ENCODE peak calls at places on chromosome 18, in ten cellular contexts. A is heart left ventricle, J is ovary, Y is body of pancreas, C is HCT116, B is stomach, W is esophagus squamous epithelium, M is uterus, L is IMR-90, F is suprapubic skin. T is an unnamed sample.

GRCh38 chr18:26448714-26449159 is 99.6 kb downstream of the KCTD1 start:
- DNase-seq in A (no peak), J (no peak), Y (no peak), C (no peak), B (no peak), W (no peak), M (no peak), L (no peak), F (no peak), T (no peak)

GRCh38 chr18:48827321-48828200 is 123.2 kb downstream of the SMAD7 start:
- DNase-seq in A (no peak), J (peak), Y (no peak), C (no peak), B (peak), W (no peak), M (peak), L (peak), F (no peak), T (peak)

GRCh38 chr18:24054130-24054529 is 39.6 kb downstream of the TTC39C start:
- DNase-seq in A (no peak), J (no peak), Y (no peak), C (no peak), B (no peak), W (no peak), M (no peak), L (peak), F (no peak), T (no peak)

GRCh38 chr18:56650056-56650455 is 1.1 kb upstream of the WDR7 start:
- DNase-seq in A (no peak), J (no peak), Y (no peak), C (no peak), B (no peak), W (no peak), M (no peak), L (peak), F (no peak), T (no peak)

GRCh38 chr18:41436772-41437171 is 518.3 kb upstream of the PIK3C3 start:
- DNase-seq in A (no peak), J (no peak), Y (no peak), C (no peak), B (no peak), W (no peak), M (no peak), L (no peak), F (no peak), T (no peak)

GRCh38 chr18:54961868-54962267 is 2.6 kb upstream of the CCDC68 start:
- DNase-seq in A (no peak), J (no peak), Y (no peak), C (no peak), B (no peak), W (no peak), M (no peak), L (no peak), F (no peak), T (no peak)

GRCh38 chr18:32308493-32309120 is 118.8 kb downstream of the MEP1B start:
- DNase-seq in A (no peak), J (no peak), Y (no peak), C (peak), B (no peak), W (no peak), M (peak), L (peak), F (no peak), T (no peak)

GRCh38 chr18:61448316-61448715 is 115.1 kb downstream of the CDH20 start:
- DNase-seq in A (no peak), J (no peak), Y (no peak), C (no peak), B (no peak), W (no peak), M (no peak), L (no peak), F (no peak), T (no peak)

GRCh38 chr18:57209697-57210096 is 62.8 kb downstream of the BOD1L2 start:
- DNase-seq in A (no peak), J (no peak), Y (no peak), C (no peak), B (no peak), W (no peak), M (no peak), L (no peak), F (no peak), T (no peak)

GRCh38 chr18:45068563-45069191 is 388.0 kb downstream of the SETBP1 start:
- DNase-seq in A (no peak), J (no peak), Y (no peak), C (no peak), B (no peak), W (no peak), M (no peak), L (no peak), F (no peak), T (no peak)

GRCh38 chr18:62566199-62566598 is 43.4 kb downstream of the ZCCHC2 start:
- DNase-seq in A (peak), J (no peak), Y (no peak), C (no peak), B (peak), W (no peak), M (peak), L (peak), F (no peak), T (no peak)

GRCh38 chr18:8496186-8496585 is 113.1 kb upstream of the RAB12 start:
- DNase-seq in A (no peak), J (no peak), Y (no peak), C (no peak), B (no peak), W (no peak), M (no peak), L (peak), F (no peak), T (no peak)

GRCh38 chr18:21741511-21742322 is 1.1 kb downstream of the MIB1 start:
- DNase-seq in A (peak), J (peak), Y (peak), C (no peak), B (peak), W (no peak), M (peak), L (peak), F (peak), T (peak)

GRCh38 chr18:60936101-60936500 is 397.1 kb upstream of the CDH20 start:
- DNase-seq in A (no peak), J (no peak), Y (no peak), C (no peak), B (no peak), W (no peak), M (no peak), L (no peak), F (no peak), T (no peak)

GRCh38 chr18:34921811-34922385 is 119.3 kb upstream of the MAPRE2 start:
- DNase-seq in A (no peak), J (no peak), Y (no peak), C (no peak), B (no peak), W (no peak), M (no peak), L (no peak), F (no peak), T (no peak)

GRCh38 chr18:48529796-48530195 is 9.0 kb upstream of the CTIF start:
- DNase-seq in A (no peak), J (no peak), Y (no peak), C (no peak), B (no peak), W (no peak), M (no peak), L (peak), F (no peak), T (no peak)

GRCh38 chr18:8797206-8797605 is 91.8 kb downstream of the MTCL1 start:
- DNase-seq in A (no peak), J (no peak), Y (peak), C (no peak), B (peak), W (no peak), M (no peak), L (peak), F (no peak), T (no peak)

GRCh38 chr18:80147418-80148315 is 38.6 kb downstream of the ADNP2 start:
- DNase-seq in A (peak), J (peak), Y (peak), C (no peak), B (peak), W (peak), M (peak), L (peak), F (peak), T (peak)

GRCh38 chr18:23618862-23619387 is 32.6 kb upstream of the NPC1 start:
- DNase-seq in A (peak), J (no peak), Y (no peak), C (no peak), B (no peak), W (no peak), M (peak), L (no peak), F (no peak), T (no peak)

GRCh38 chr18:22320736-22321135 is 97.0 kb downstream of the CTAGE1 start:
- DNase-seq in A (no peak), J (no peak), Y (no peak), C (no peak), B (no peak), W (no peak), M (no peak), L (no peak), F (no peak), T (no peak)

GRCh38 chr18:79553154-79553553 is 126.4 kb upstream of the CTDP1 start:
- DNase-seq in A (no peak), J (peak), Y (no peak), C (no peak), B (no peak), W (no peak), M (no peak), L (no peak), F (no peak), T (no peak)

GRCh38 chr18:27685807-27686412 is 491.0 kb downstream of the CDH2 start:
- DNase-seq in A (no peak), J (no peak), Y (peak), C (peak), B (peak), W (no peak), M (no peak), L (peak), F (no peak), T (no peak)

GRCh38 chr18:23648456-23648855 is 14.3 kb downstream of the ANKRD29 start:
- DNase-seq in A (no peak), J (no peak), Y (no peak), C (no peak), B (no peak), W (no peak), M (no peak), L (no peak), F (no peak), T (no peak)

DNA sequence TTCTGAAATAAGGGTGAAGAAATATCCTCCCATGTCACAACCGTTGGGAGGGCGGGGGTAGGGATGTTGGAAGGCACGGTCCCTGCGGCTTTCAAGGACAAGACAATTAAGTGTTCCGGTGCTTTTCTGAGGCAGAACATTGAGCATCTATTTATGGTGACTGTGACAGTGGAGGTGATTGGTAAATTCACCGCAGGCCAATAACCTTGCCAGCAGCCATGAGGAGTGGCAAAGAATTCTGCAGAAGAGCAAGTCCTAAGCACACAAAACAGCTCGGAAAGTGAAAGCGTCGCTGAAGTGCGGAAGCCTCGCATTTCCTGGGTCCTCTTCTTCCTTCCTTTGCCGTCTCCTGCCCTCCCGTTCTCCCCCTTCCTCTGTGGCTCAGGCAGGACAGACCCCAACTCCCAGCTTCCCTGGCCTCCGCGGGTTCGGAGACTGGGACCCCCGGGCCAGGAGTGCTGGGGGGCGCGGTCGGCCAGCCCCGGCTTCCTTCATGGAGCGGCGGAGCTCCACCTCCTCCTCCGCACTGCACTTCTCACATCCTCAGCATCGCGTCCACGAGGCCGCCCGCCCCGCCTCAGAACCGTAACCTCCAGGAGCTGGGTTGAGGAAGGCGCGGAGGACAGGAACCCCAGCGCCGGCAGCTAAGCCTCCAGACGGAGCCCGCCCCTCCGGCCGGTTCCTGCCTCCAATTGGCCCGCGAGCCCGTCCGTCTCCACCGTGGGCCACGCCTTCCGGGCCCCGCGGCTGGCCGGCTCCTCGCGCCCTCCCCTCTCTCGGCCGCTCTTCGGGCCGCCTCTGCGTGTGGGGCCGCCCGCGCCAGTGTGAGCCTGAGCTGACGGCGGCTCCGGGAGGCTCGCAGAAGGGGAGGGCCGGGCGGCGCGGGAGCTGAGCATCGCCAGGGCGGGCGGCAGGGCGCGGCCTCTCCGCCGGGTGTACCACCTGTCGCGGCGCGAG is at the start of gene ME2:
- DNase-seq in A (peak), J (peak), Y (peak), C (peak), B (peak), W (peak), M (peak), L (peak), F (peak), T (peak)
- TF ChIP-seq POLR2A in A (peak), J (peak), Y (peak), C (peak), B (no peak), W (peak), M (peak), L (peak), F (peak), T (peak)

GRCh38 chr18:76553715-76554603 is 58.9 kb upstream of the ZNF516 start:
- DNase-seq in A (no peak), J (no peak), Y (no peak), C (no peak), B (no peak), W (no peak), M (no peak), L (peak), F (no peak), T (no peak)
- H3K4me3 ChIP-seq in A (no peak), J (no peak), Y (no peak), C (no peak), B (no peak), W (no peak), M (no peak), L (no peak), F (no peak), T (no peak)

GRCh38 chr18:9806905-9807304 is 78.9 kb upstream of the TXNDC2 start:
- DNase-seq in A (no peak), J (no peak), Y (no peak), C (no peak), B (no peak), W (no peak), M (no peak), L (no peak), F (no peak), T (peak)

GRCh38 chr18:9804517-9805104 is 81.2 kb upstream of the TXNDC2 start:
- DNase-seq in A (no peak), J (no peak), Y (no peak), C (no peak), B (no peak), W (no peak), M (no peak), L (no peak), F (no peak), T (no peak)

GRCh38 chr18:9802175-9802747 is 83.5 kb upstream of the TXNDC2 start:
- DNase-seq in A (no peak), J (no peak), Y (no peak), C (no peak), B (no peak), W (no peak), M (no peak), L (no peak), F (no peak), T (no peak)

GRCh38 chr18:9802774-9803697 is 82.7 kb upstream of the TXNDC2 start:
- DNase-seq in A (no peak), J (no peak), Y (no peak), C (no peak), B (no peak), W (no peak), M (no peak), L (peak), F (no peak), T (no peak)

GRCh38 chr18:9803698-9804516 is 81.9 kb upstream of the TXNDC2 start:
- DNase-seq in A (peak), J (no peak), Y (no peak), C (no peak), B (no peak), W (no peak), M (no peak), L (no peak), F (no peak), T (no peak)
- TF ChIP-seq POLR2A in A (no peak), J (no peak), Y (no peak), C (no peak), B (no peak), W (no peak), M (no peak), L (no peak), F (no peak), T (no peak)

DNA sequence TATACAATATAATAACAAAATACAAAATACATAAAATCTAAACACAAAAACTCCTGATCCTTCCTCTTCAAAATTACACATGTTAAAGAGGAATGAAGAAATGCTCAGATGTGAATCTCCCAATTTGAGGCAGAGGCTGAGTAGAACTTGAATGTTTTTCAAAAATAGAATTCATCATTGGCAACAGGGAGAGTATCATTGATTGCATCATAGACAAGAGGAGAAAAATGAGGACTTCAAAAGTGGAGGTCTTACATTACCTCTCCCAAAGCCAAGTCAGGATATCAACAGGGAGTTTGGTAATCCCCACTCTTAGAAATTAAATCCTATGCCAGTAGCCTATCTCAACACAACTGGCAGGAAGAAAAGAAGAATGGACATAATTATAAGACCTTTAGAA is 2023.9 kb upstream of the CELF4 start:
- DNase-seq in A (no peak), J (no peak), Y (no peak), C (no peak), B (no peak), W (no peak), M (no peak), L (no peak), F (no peak), T (no peak)
- H3K4me3 ChIP-seq in A (no peak), J (no peak), Y (no peak), C (no peak), B (no peak), W (no peak), M (no peak), L (no peak), F (no peak), T (no peak)

DNA sequence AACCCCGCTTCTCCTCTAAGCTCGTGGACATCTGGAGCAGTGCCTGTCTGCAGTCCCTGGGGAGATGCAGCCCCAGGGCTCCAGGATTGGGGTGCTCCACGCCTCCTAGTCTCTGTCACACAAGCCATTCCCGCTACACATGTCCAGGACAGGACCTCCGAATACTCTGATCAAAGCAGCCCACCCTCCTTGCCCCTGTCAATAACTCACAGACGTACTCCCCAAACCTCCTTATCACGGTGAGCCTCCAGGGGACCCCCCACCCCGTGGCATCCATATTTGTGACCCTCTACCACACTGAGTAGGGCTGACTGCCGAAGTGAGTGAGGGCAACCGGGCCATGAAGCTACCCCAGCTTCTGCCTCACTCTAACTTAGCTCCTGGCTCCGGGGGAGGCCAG is 727.7 kb downstream of the GALR1 start:
- DNase-seq in A (no peak), J (no peak), Y (no peak), C (no peak), B (no peak), W (no peak), M (no peak), L (no peak), F (no peak), T (no peak)
- TF ChIP-seq POLR2A in A (no peak), J (no peak), Y (no peak), C (no peak), B (no peak), W (no peak), M (no peak), L (no peak), F (no peak), T (no peak)

GRCh38 chr18:63907649-63908048 is at the start of gene SERPINB10:
- DNase-seq in A (no peak), J (no peak), Y (no peak), C (no peak), B (no peak), W (no peak), M (no peak), L (no peak), F (no peak), T (no peak)
- H3K4me3 ChIP-seq in A (no peak), J (no peak), Y (no peak), C (no peak), B (no peak), W (no peak), M (no peak), L (no peak), F (no peak), T (no peak)

DNA sequence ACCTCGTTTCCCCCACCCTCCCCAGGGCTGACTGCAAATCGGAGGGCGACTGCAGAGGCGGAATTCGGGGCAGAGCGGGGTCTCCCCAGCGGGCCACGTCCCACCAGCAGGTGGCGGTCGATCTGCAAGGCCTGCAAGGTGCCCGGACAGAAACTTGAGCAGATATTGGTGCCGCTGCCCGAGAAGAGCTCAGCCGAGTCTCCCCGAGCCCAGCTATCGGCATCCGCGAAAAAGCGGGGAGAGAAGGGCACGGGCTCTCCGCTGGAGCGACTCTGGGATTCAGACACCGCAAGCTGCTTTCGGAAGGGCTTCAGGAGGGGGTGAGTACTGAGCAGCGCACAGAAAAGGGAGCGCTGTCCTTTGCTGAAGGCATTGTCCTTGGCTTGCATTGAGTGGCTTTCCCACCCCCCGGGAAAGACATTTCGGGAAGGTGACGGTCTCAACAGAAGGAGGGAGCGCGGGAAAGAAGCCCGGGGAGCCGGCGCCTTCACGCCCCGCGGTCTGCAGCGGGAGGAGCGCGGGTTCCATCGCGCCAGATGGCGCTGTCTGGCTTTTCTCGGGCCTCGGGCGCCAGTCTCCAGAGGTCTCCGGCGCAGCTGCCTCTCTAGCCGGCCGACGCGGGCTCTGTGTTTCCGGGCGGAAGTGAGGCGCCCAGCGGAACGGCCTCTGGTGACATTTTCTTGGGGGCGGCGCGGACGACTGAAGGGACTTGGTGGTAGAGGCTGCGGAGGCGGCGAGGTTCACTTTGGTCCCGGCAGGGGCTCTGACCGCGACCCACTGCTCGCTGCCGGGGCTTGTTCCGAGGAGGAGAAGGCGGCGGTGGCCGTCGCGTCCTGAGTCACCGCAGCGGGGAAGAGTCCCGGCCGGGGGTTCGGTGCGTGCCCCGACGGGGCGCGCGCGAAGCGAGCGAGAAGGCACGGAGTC is 69.5 kb downstream of the HAUS1 start:
- DNase-seq in A (peak), J (peak), Y (peak), C (peak), B (peak), W (peak), M (peak), L (peak), F (peak), T (peak)
- TF ChIP-seq POLR2A in A (no peak), J (peak), Y (peak), C (peak), B (no peak), W (peak), M (no peak), L (peak), F (peak), T (peak)